ENCODE peak calls at places on chromosomes 5 and 9, in eight cellular contexts. F, Y, V, U, W, O, Q and K are unnamed samples.

GRCh38 chr5:151642472-151643140 is 44.1 kb downstream of the SPARC start:
- DNase-seq in F (no peak), Y (no peak), V (no peak), U (no peak), W (no peak), O (no peak), Q (no peak), K (no peak)

GRCh38 chr5:71693828-71694427 is 25.1 kb upstream of the CARTPT start:
- DNase-seq in F (peak; percentile 5), Y (peak; percentile 27), V (no peak), U (no peak), W (no peak), O (no peak), Q (no peak), K (no peak)

GRCh38 chr9:131278421-131279111 is 2.3 kb upstream of the FAM78A start:
- DNase-seq in F (no peak), Y (no peak), V (no peak), U (no peak), W (no peak), O (no peak), Q (no peak), K (no peak)

GRCh38 chr5:97093193-97093592 is 49.2 kb downstream of the LIX1 start:
- DNase-seq in F (no peak), Y (no peak), V (no peak), U (no peak), W (no peak), O (no peak), Q (no peak), K (no peak)

GRCh38 chr5:138216799-138217198 is 3.7 kb upstream of the CDC23 start:
- DNase-seq in F (no peak), Y (no peak), V (no peak), U (no peak), W (no peak), O (no peak), Q (no peak), K (no peak)

GRCh38 chr5:85168474-85168873 is 783.8 kb upstream of the EDIL3 start:
- DNase-seq in F (no peak), Y (no peak), V (no peak), U (no peak), W (no peak), O (no peak), Q (no peak), K (no peak)

GRCh38 chr5:146283344-146283761 is 55.3 kb upstream of the POU4F3 start:
- DNase-seq in F (peak; percentile 91), Y (peak; percentile 6), V (no peak), U (no peak), W (no peak), O (no peak), Q (no peak), K (no peak)

GRCh38 chr9:137795156-137795666 is 82.4 kb upstream of the CACNA1B start:
- DNase-seq in F (no peak), Y (no peak), V (no peak), U (no peak), W (no peak), O (no peak), Q (no peak), K (no peak)

GRCh38 chr9:103789686-103790085 is 304.4 kb upstream of the SMC2 start:
- DNase-seq in F (peak; percentile 18), Y (no peak), V (no peak), U (no peak), W (peak; percentile 39), O (no peak), Q (no peak), K (no peak)

GRCh38 chr9:72292874-72293607 is 72.0 kb downstream of the ZFAND5 start:
- DNase-seq in F (peak; percentile 73), Y (no peak), V (peak; percentile 9), U (peak; percentile 51), W (peak; percentile 73), O (peak; percentile 36), Q (no peak), K (no peak)

GRCh38 chr5:109863752-109864151 is 174.0 kb downstream of the MAN2A1 start:
- DNase-seq in F (peak; percentile 67), Y (no peak), V (no peak), U (no peak), W (no peak), O (no peak), Q (no peak), K (no peak)

GRCh38 chr9:95887926-95888497 is 12.5 kb downstream of the ERCC6L2 start:
- DNase-seq in F (no peak), Y (no peak), V (no peak), U (no peak), W (no peak), O (no peak), Q (no peak), K (no peak)

GRCh38 chr9:16060457-16061129 is 507.8 kb downstream of the CCDC171 start:
- DNase-seq in F (no peak), Y (no peak), V (no peak), U (no peak), W (no peak), O (no peak), Q (no peak), K (no peak)

GRCh38 chr9:68747043-68747533 is 42.0 kb downstream of the PIP5K1B start:
- DNase-seq in F (no peak), Y (peak; percentile 65), V (no peak), U (no peak), W (no peak), O (no peak), Q (no peak), K (no peak)

GRCh38 chr5:95390812-95391492 is at the start of gene FAM81B:
- DNase-seq in F (no peak), Y (peak; percentile 15), V (no peak), U (no peak), W (no peak), O (no peak), Q (no peak), K (peak; percentile 7)

GRCh38 chr9:71761938-71762353 is 6.4 kb downstream of the CEMIP2 start:
- DNase-seq in F (no peak), Y (no peak), V (no peak), U (no peak), W (no peak), O (no peak), Q (no peak), K (no peak)

GRCh38 chr5:54703568-54704255 is 186.2 kb downstream of the SNX18 start:
- DNase-seq in F (no peak), Y (no peak), V (no peak), U (no peak), W (no peak), O (no peak), Q (no peak), K (no peak)